ENCODE peak calls at places on chromosomes 16 and 17, in six cellular contexts. W is upper lobe of right lung, X is heart right ventricle, S is WERI-Rb-1, V is ovary, M is hepatocyte. L is an unnamed sample.

GRCh38 chr16:85928411-85928820 is 29.5 kb downstream of the IRF8 start:
- DNase-seq in W (no peak), X (no peak), S (no peak), V (peak; percentile 64), M (peak; percentile 51), L (peak; percentile 80)

GRCh38 chr16:901715-902601 is 68.8 kb downstream of the LMF1 start:
- DNase-seq in W (no peak), X (peak; percentile 34), S (no peak), V (no peak), M (no peak), L (peak; percentile 34)

GRCh38 chr17:42180922-42181850 is at the start of gene KCNH4:
- DNase-seq in W (peak; percentile 91), X (peak; percentile 81), S (peak; percentile 95), V (peak; percentile 70), M (peak; percentile 69), L (peak; percentile 87)

GRCh38 chr16:34078697-34079096 is 619.3 kb downstream of the TP53TG3F start:
- DNase-seq in W (no peak), X (no peak), S (no peak), V (no peak), M (no peak), L (no peak)

GRCh38 chr16:57628008-57628781 is at the start of gene ADGRG1:
- DNase-seq in W (no peak), X (peak; percentile 74), S (peak; percentile 52), V (peak; percentile 63), M (peak; percentile 94), L (peak; percentile 83)

GRCh38 chr16:457732-458400 is 32.4 kb downstream of the RAB11FIP3 start:
- DNase-seq in W (no peak), X (no peak), S (no peak), V (peak; percentile 70), M (peak; percentile 46), L (no peak)

GRCh38 chr16:13560151-13560550 is 359.8 kb upstream of the ERCC4 start:
- DNase-seq in W (no peak), X (no peak), S (no peak), V (no peak), M (no peak), L (no peak)

GRCh38 chr16:48687421-48688038 is 77.5 kb upstream of the N4BP1 start:
- DNase-seq in W (no peak), X (peak; percentile 20), S (peak; percentile 66), V (peak; percentile 52), M (peak; percentile 86), L (no peak)

GRCh38 chr17:82863941-82864720 is 24.3 kb upstream of the ZNF750 start:
- DNase-seq in W (no peak), X (no peak), S (peak; percentile 66), V (no peak), M (peak; percentile 54), L (no peak)

GRCh38 chr17:57879437-57880085 is 29.7 kb upstream of the MRPS23 start:
- DNase-seq in W (no peak), X (no peak), S (peak; percentile 95), V (no peak), M (peak; percentile 72), L (no peak)

GRCh38 chr17:28402224-28402630 is 3.8 kb downstream of the SLC46A1 start:
- DNase-seq in W (no peak), X (no peak), S (no peak), V (peak; percentile 11), M (no peak), L (no peak)

GRCh38 chr17:73203788-73204479 is 11.1 kb downstream of the COG1 start:
- DNase-seq in W (no peak), X (no peak), S (no peak), V (no peak), M (no peak), L (no peak)

GRCh38 chr17:44847581-44847980 is at the start of gene HIGD1B:
- DNase-seq in W (no peak), X (peak; percentile 44), S (no peak), V (no peak), M (no peak), L (no peak)

GRCh38 chr16:2297506-2297860 is 29.6 kb upstream of the RNPS1 start:
- DNase-seq in W (peak; percentile 68), X (no peak), S (no peak), V (no peak), M (no peak), L (no peak)

GRCh38 chr16:56368545-56368944 is 56.8 kb downstream of the AMFR start:
- DNase-seq in W (no peak), X (no peak), S (no peak), V (no peak), M (no peak), L (no peak)

GRCh38 chr17:75034236-75034908 is 12.4 kb downstream of the ATP5PD start:
- DNase-seq in W (peak; percentile 91), X (peak; percentile 81), S (peak; percentile 96), V (peak; percentile 94), M (peak; percentile 92), L (peak; percentile 76)
- TF ChIP-seq CTCF in W (no peak), X (no peak), S (peak; percentile 11), V (peak; percentile 37), M (peak; percentile 38), L (no peak)

DNA sequence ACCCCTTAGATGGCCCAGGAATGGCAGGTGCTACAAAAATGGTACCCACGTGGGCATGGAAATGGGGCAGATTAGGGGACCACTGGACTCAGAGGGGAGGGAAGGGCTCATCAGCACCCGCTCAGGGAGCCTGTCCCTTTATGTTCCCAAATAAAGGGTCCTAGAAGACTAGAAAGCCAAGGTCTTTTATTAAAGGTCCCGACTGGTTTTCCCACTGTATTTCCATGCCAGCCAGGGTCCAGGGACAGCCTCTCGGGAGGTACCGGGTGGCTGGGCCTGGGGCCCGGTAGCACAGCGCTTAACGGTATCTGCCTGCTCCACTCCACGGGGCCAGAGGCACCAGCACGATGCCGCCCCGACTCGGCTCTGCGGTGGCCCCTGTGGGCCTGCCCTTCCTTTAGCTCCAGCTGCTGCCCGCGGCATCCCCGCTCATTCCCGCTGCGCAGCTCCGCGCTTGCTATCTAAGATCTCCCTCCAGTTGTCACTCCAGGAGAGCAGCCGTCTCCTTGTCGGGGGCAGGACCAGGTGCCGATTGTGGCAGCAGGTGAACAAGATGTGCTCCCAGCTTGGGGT is 1.4 kb downstream of the NT5C start:
- DNase-seq in W (no peak), X (no peak), S (no peak), V (no peak), M (no peak), L (no peak)
- TF ChIP-seq CTCF in W (no peak), X (no peak), S (no peak), V (no peak), M (no peak), L (no peak)

GRCh38 chr17:4319221-4319620 is 47.3 kb downstream of the UBE2G1 start:
- DNase-seq in W (no peak), X (no peak), S (no peak), V (no peak), M (no peak), L (no peak)

GRCh38 chr17:4327638-4328037 is 38.8 kb downstream of the UBE2G1 start:
- DNase-seq in W (no peak), X (no peak), S (no peak), V (no peak), M (no peak), L (no peak)

GRCh38 chr17:4326112-4326511 is 40.4 kb downstream of the UBE2G1 start:
- DNase-seq in W (no peak), X (no peak), S (no peak), V (no peak), M (no peak), L (no peak)

GRCh38 chr17:4326608-4327007 is 39.9 kb downstream of the UBE2G1 start:
- DNase-seq in W (no peak), X (no peak), S (no peak), V (no peak), M (no peak), L (no peak)

DNA sequence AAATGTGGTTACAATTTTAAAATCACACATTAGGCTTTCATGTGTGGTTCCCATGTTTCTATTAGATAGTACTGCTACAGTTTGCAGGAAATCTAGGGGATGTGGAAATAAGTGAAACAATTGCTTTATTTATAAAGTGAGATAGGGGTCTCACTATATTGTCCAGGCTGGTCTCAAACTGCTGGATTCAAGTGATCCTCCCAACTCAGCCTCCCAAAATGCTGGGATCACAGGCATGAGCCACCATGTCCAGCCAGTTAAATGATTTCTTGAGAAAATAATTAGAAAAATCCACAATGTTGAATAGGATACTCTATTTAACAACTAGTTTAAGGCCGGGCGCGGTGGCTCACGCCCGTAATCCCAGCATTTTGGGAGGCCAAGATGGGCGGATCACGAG is 42.0 kb downstream of the UBE2G1 start:
- DNase-seq in W (no peak), X (no peak), S (no peak), V (no peak), M (no peak), L (no peak)
- TF ChIP-seq CTCF in W (no peak), X (no peak), S (no peak), V (no peak), M (no peak), L (no peak)

GRCh38 chr16:66129196-66129595 is 237.3 kb upstream of the CDH5 start:
- DNase-seq in W (no peak), X (no peak), S (peak; percentile 22), V (no peak), M (no peak), L (no peak)

GRCh38 chr16:66130296-66130910 is 236.1 kb upstream of the CDH5 start:
- DNase-seq in W (no peak), X (no peak), S (no peak), V (no peak), M (no peak), L (no peak)

GRCh38 chr16:66128363-66128725 is 238.1 kb upstream of the CDH5 start:
- DNase-seq in W (no peak), X (no peak), S (no peak), V (no peak), M (no peak), L (no peak)

GRCh38 chr16:66131156-66131807 is 235.2 kb upstream of the CDH5 start:
- DNase-seq in W (no peak), X (no peak), S (no peak), V (no peak), M (no peak), L (no peak)

GRCh38 chr16:66127459-66128362 is 238.8 kb upstream of the CDH5 start:
- DNase-seq in W (no peak), X (peak; percentile 19), S (no peak), V (peak; percentile 44), M (no peak), L (no peak)
- TF ChIP-seq CTCF in W (peak; percentile 17), X (no peak), S (no peak), V (no peak), M (no peak), L (no peak)

GRCh38 chr17:61000911-61001310 is 323.3 kb downstream of the BCAS3 start:
- DNase-seq in W (no peak), X (no peak), S (no peak), V (no peak), M (peak; percentile 11), L (no peak)
- TF ChIP-seq CTCF in W (peak; percentile 33), X (no peak), S (peak; percentile 16), V (no peak), M (peak; percentile 26), L (no peak)

DNA sequence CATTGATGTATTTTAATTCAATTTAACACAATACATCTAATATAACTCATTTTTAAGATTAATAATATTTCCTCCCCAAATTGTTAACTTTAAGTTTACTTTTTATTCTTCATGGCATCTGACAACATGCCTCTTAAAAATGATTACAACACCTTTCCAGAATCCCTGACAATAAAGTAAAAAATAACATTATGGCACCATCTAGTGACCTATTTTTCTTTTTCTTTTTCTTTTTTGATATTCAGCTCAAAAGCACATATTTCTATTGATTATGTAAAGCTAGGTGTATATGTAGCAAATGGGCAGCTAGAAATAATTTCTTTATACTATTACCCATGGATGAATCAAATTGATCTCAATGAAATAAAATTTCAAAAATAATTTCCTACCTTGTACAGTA is 834.3 kb upstream of the CDH8 start:
- DNase-seq in W (no peak), X (no peak), S (no peak), V (no peak), M (no peak), L (no peak)
- TF ChIP-seq CTCF in W (no peak), X (no peak), S (no peak), V (no peak), M (peak; percentile 42), L (no peak)